ENCODE peak calls at places on chromosomes 7 and 10, in four cellular contexts. G is AG09309, A is esophagus squamous epithelium, E is GM10248. X is an unnamed sample.

GRCh38 chr10:73625004-73625883 is 16.0 kb downstream of the MYOZ1 start:
- DNase-seq in G (no peak), A (no peak), E (peak; percentile 25), X (peak; percentile 41)

GRCh38 chr7:111140091-111140870 is 49.4 kb downstream of the LRRN3 start:
- DNase-seq in G (no peak), A (no peak), E (no peak), X (no peak)

GRCh38 chr7:135274495-135275268 is 41.0 kb downstream of the STRA8 start:
- DNase-seq in G (peak; percentile 25), A (no peak), E (peak; percentile 73), X (peak; percentile 79)

GRCh38 chr7:93895859-93896258 is 5.3 kb upstream of the TFPI2 start:
- DNase-seq in G (no peak), A (no peak), E (no peak), X (no peak)

GRCh38 chr7:46948776-46949175 is 633.1 kb downstream of the TNS3 start:
- DNase-seq in G (no peak), A (no peak), E (no peak), X (no peak)

GRCh38 chr7:100119701-100120517 is 475 bp downstream of the CNPY4 start:
- DNase-seq in G (no peak), A (no peak), E (peak; percentile 79), X (peak; percentile 86)

GRCh38 chr7:16918288-16918895 is 36.6 kb upstream of the AGR3 start:
- DNase-seq in G (no peak), A (no peak), E (no peak), X (peak; percentile 21)

GRCh38 chr10:18235477-18235876 is 95.3 kb downstream of the CACNB2 start:
- DNase-seq in G (no peak), A (no peak), E (no peak), X (no peak)

GRCh38 chr7:78350926-78351325 is 552.4 kb downstream of the PHTF2 start:
- DNase-seq in G (no peak), A (no peak), E (no peak), X (no peak)

GRCh38 chr10:101069441-101069840 is 7.7 kb downstream of the KAZALD1 start:
- DNase-seq in G (no peak), A (no peak), E (no peak), X (no peak)

GRCh38 chr7:25429731-25430130 is 201.4 kb upstream of the NPVF start:
- DNase-seq in G (no peak), A (no peak), E (no peak), X (no peak)

GRCh38 chr7:44508328-44508990 is 18.0 kb upstream of the NUDCD3 start:
- DNase-seq in G (no peak), A (no peak), E (no peak), X (no peak)

GRCh38 chr10:103501186-103501585 is 7.7 kb downstream of the NEURL1 start:
- DNase-seq in G (no peak), A (no peak), E (no peak), X (no peak)

GRCh38 chr10:114749014-114749413 is 72.6 kb upstream of the FHIP2A start:
- DNase-seq in G (no peak), A (no peak), E (no peak), X (no peak)

GRCh38 chr10:123472606-123473005 is 193.5 kb upstream of the GPR26 start:
- DNase-seq in G (no peak), A (no peak), E (no peak), X (no peak)

GRCh38 chr7:18352339-18353255 is 143.0 kb upstream of the HDAC9 start:
- DNase-seq in G (peak; percentile 41), A (no peak), E (peak; percentile 15), X (peak; percentile 12)

GRCh38 chr10:110487411-110488123 is 10.1 kb upstream of the DUSP5 start:
- DNase-seq in G (no peak), A (no peak), E (no peak), X (no peak)

GRCh38 chr10:132229834-132230556 is 43.2 kb downstream of the DPYSL4 start:
- DNase-seq in G (no peak), A (no peak), E (peak; percentile 85), X (peak; percentile 84)

GRCh38 chr7:116316838-116317612 is 106.7 kb downstream of the TES start:
- DNase-seq in G (peak; percentile 95), A (no peak), E (peak; percentile 35), X (peak; percentile 17)

GRCh38 chr7:3266240-3266639 is 34.8 kb upstream of the SDK1 start:
- DNase-seq in G (no peak), A (no peak), E (no peak), X (no peak)

GRCh38 chr7:37411444-37412034 is 37.1 kb downstream of the ELMO1 start:
- DNase-seq in G (no peak), A (no peak), E (no peak), X (no peak)

GRCh38 chr7:23468721-23469149 is 1.6 kb downstream of the IGF2BP3 start:
- DNase-seq in G (no peak), A (no peak), E (no peak), X (no peak)

GRCh38 chr7:81175291-81175942 is 256.6 kb upstream of the SEMA3C start:
- DNase-seq in G (no peak), A (no peak), E (no peak), X (no peak)

GRCh38 chr7:142385528-142386340 is 127.9 kb upstream of the PRSS58 start:
- DNase-seq in G (peak; percentile 46), A (no peak), E (peak; percentile 47), X (peak; percentile 48)

GRCh38 chr10:78277267-78277666 is 243.6 kb downstream of the RPS24 start:
- DNase-seq in G (no peak), A (no peak), E (no peak), X (no peak)
- TF ChIP-seq CTCF in G (no peak), A (no peak), E (no peak), X (no peak)

GRCh38 chr7:20793686-20794394 is 7.2 kb upstream of the SP8 start:
- DNase-seq in G (no peak), A (no peak), E (no peak), X (no peak)

GRCh38 chr7:20795881-20796280 is 9.2 kb upstream of the SP8 start:
- DNase-seq in G (no peak), A (no peak), E (no peak), X (no peak)

GRCh38 chr7:20794676-20795075 is 8.0 kb upstream of the SP8 start:
- DNase-seq in G (no peak), A (no peak), E (no peak), X (no peak)

GRCh38 chr7:20796565-20796964 is 9.9 kb upstream of the SP8 start:
- DNase-seq in G (no peak), A (no peak), E (no peak), X (no peak)

GRCh38 chr7:20795361-20795760 is 8.7 kb upstream of the SP8 start:
- DNase-seq in G (no peak), A (no peak), E (no peak), X (no peak)
- TF ChIP-seq CTCF in G (no peak), A (no peak), E (no peak), X (no peak)

DNA sequence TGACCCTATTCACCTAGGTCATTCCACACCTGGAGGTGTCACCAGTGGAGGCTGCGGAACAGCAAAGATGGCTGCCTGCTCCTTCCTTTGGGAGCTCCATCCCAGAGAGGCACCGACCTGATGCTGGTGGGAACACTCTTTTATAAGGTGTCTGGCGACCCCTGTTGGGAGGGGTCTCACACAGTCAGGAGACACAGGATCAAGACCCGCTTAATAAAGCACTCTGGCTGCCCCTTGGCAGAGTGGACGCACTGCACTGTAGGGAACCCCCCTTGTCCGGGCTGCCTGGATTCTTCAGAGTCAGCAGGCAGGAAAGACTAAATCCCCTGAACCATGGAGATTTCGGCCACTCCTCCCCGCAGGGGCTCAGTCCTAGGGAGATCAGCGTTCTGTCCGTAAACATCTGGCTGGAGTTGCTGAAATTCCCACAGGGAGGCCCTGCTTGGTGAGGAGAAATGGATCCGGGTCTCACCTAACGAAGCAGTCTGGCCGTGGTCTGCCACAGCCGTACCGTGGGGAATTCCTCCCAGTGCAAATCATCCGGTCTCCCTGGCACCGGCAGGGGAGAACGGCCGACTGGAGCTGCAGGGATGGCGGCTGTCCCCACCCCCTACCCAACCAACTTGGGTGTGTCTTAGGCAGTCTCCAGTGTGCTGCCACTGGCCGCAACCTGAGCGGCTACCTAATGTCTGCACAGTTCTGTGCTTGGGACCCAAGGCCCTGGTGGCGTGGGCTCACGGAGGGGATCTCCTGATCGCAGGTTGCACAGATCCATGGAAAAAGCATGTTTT is 66.1 kb downstream of the LSMEM1 start:
- DNase-seq in G (no peak), A (no peak), E (no peak), X (no peak)
- TF ChIP-seq CTCF in G (peak; percentile 12), A (no peak), E (no peak), X (no peak)

GRCh38 chr10:84267503-84268126 is 22.8 kb downstream of the RGR start:
- DNase-seq in G (peak; percentile 11), A (no peak), E (peak; percentile 50), X (peak; percentile 53)
- TF ChIP-seq CTCF in G (peak; percentile 79), A (peak; percentile 30), E (peak; percentile 53), X (peak; percentile 71)

GRCh38 chr10:119358567-119358966 is 151.2 kb downstream of the GRK5 start:
- DNase-seq in G (no peak), A (no peak), E (no peak), X (no peak)

GRCh38 chr10:119357389-119358139 is 150.2 kb downstream of the GRK5 start:
- DNase-seq in G (no peak), A (no peak), E (no peak), X (no peak)

GRCh38 chr10:119358140-119358512 is 150.8 kb downstream of the GRK5 start:
- DNase-seq in G (no peak), A (no peak), E (no peak), X (no peak)

GRCh38 chr10:119353438-119353837 is 146.1 kb downstream of the GRK5 start:
- DNase-seq in G (no peak), A (no peak), E (no peak), X (no peak)

GRCh38 chr10:119355930-119356329 is 148.6 kb downstream of the GRK5 start:
- DNase-seq in G (no peak), A (no peak), E (no peak), X (no peak)
- TF ChIP-seq CTCF in G (peak; percentile 37), A (no peak), E (no peak), X (no peak)

DNA sequence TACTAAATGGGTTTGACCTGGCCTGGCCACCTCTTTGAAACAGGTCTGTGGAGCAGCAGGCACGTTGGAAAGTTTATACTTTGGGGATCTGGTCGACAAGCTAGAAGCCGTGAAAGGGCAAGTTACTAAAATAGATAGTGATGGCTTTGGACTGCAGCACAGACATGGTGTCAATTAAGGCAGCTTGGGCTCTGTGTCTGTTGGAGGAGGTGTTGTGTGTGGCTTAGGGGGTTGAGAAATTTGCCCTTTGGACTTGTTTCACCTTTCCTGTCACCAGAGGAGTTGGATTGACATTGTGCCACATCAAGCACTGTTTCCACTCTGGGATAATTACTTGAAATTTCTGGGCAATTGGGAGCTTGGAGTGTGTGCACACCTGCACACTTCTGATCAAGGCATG is 251.8 kb upstream of the MKI67 start:
- DNase-seq in G (no peak), A (no peak), E (no peak), X (no peak)
- TF ChIP-seq CTCF in G (no peak), A (no peak), E (no peak), X (no peak)

X was measured in GM13976.